ENCODE peak calls at places on chromosome 16, in ten cellular contexts. Q, J, H, U, D, K, Z, S, W and M are unnamed samples.

GRCh38 chr16:67277999-67278772 is 1.1 kb upstream of the PLEKHG4 start:
- DNase-seq in Q (no peak), J (no peak), H (no peak), U (peak; percentile 63), D (peak; percentile 48), K (peak; percentile 75), Z (no peak), S (peak; percentile 18), W (no peak), M (peak; percentile 80)

GRCh38 chr16:30060354-30061194 is 5.0 kb upstream of the ALDOA start:
- DNase-seq in Q (no peak), J (no peak), H (no peak), U (no peak), D (no peak), K (no peak), Z (no peak), S (no peak), W (no peak), M (no peak)

GRCh38 chr16:53053967-53054669 is 673 bp upstream of the CHD9 start:
- DNase-seq in Q (peak; percentile 37), J (no peak), H (peak; percentile 46), U (no peak), D (no peak), K (peak; percentile 46), Z (no peak), S (no peak), W (peak; percentile 57), M (no peak)

GRCh38 chr16:81562926-81563325 is 118.3 kb downstream of the CMIP start:
- DNase-seq in Q (no peak), J (no peak), H (no peak), U (no peak), D (no peak), K (no peak), Z (no peak), S (no peak), W (no peak), M (no peak)

GRCh38 chr16:526181-527014 is 1.1 kb upstream of the CAPN15 start:
- DNase-seq in Q (peak; percentile 69), J (peak; percentile 35), H (no peak), U (no peak), D (no peak), K (peak; percentile 46), Z (peak; percentile 54), S (no peak), W (peak; percentile 69), M (peak; percentile 36)

GRCh38 chr16:1146409-1146808 is 6.5 kb upstream of the CACNA1H start:
- DNase-seq in Q (no peak), J (no peak), H (no peak), U (no peak), D (no peak), K (no peak), Z (peak; percentile 64), S (peak; percentile 31), W (no peak), M (no peak)

GRCh38 chr16:57089406-57089805 is 3.0 kb upstream of the CPNE2 start:
- DNase-seq in Q (no peak), J (no peak), H (no peak), U (no peak), D (no peak), K (no peak), Z (no peak), S (no peak), W (no peak), M (no peak)

GRCh38 chr16:70701998-70702397 is 16.1 kb upstream of the MTSS2 start:
- DNase-seq in Q (no peak), J (no peak), H (no peak), U (no peak), D (no peak), K (no peak), Z (no peak), S (no peak), W (no peak), M (no peak)

GRCh38 chr16:26365555-26365954 is 673.8 kb downstream of the HS3ST4 start:
- DNase-seq in Q (no peak), J (no peak), H (no peak), U (no peak), D (no peak), K (no peak), Z (no peak), S (no peak), W (no peak), M (no peak)

GRCh38 chr16:62256406-62256805 is 220.2 kb upstream of the CDH8 start:
- DNase-seq in Q (no peak), J (no peak), H (no peak), U (peak; percentile 45), D (no peak), K (no peak), Z (no peak), S (no peak), W (no peak), M (no peak)

GRCh38 chr16:75238132-75238852 is 13.1 kb downstream of the BCAR1 start:
- DNase-seq in Q (no peak), J (no peak), H (peak; percentile 74), U (no peak), D (peak; percentile 75), K (peak; percentile 85), Z (peak; percentile 15), S (no peak), W (peak; percentile 77), M (no peak)

GRCh38 chr16:57621521-57622268 is 6.7 kb upstream of the ADGRG1 start:
- DNase-seq in Q (no peak), J (no peak), H (peak; percentile 55), U (no peak), D (no peak), K (no peak), Z (no peak), S (no peak), W (no peak), M (peak; percentile 77)

GRCh38 chr16:56424791-56425438 is 430 bp downstream of the AMFR start:
- DNase-seq in Q (peak; percentile 33), J (peak; percentile 53), H (peak; percentile 8), U (peak; percentile 27), D (no peak), K (no peak), Z (peak; percentile 48), S (peak; percentile 21), W (no peak), M (peak; percentile 22)

GRCh38 chr16:74117798-74118197 is 178.8 kb upstream of the PSMD7 start:
- DNase-seq in Q (no peak), J (no peak), H (no peak), U (no peak), D (no peak), K (no peak), Z (no peak), S (no peak), W (no peak), M (no peak)

GRCh38 chr16:82567203-82567602 is 59.6 kb upstream of the CDH13 start:
- DNase-seq in Q (no peak), J (no peak), H (no peak), U (no peak), D (no peak), K (no peak), Z (no peak), S (no peak), W (no peak), M (no peak)
- TF ChIP-seq CTCF in Q (no peak), J (no peak), H (no peak), U (no peak), D (no peak), K (no peak), Z (no peak), S (no peak), W (no peak), M (no peak)

DNA sequence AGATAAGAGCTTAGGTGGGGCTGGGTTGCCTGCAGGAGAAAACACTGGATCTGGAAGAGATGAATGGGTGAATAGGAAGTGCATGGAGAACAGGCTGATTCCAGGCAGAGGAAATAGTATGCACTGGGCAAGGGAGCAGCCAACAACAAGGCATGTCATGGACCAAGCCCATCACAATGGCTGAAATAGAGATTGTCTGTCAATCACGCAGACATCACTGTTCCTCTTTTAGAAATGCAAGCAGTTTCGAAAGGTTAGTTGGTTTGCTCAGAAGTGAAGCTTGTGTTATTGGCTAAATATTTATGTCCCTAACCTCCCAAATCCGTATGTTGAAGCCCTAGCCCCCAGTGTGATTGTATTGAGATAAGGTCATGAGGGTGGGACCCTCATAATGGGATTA is 621.7 kb upstream of the CDH11 start:
- DNase-seq in Q (no peak), J (no peak), H (no peak), U (no peak), D (no peak), K (no peak), Z (no peak), S (no peak), W (no peak), M (no peak)
- TF ChIP-seq CTCF in Q (no peak), J (no peak), H (no peak), U (no peak), D (no peak), K (no peak), Z (no peak), S (no peak), W (no peak), M (no peak)

GRCh38 chr16:10565167-10565566 is 15.2 kb downstream of the EMP2 start:
- DNase-seq in Q (no peak), J (no peak), H (no peak), U (no peak), D (no peak), K (peak; percentile 13), Z (no peak), S (no peak), W (no peak), M (no peak)

GRCh38 chr16:10564591-10564990 is 15.8 kb downstream of the EMP2 start:
- DNase-seq in Q (no peak), J (no peak), H (no peak), U (no peak), D (no peak), K (no peak), Z (no peak), S (no peak), W (no peak), M (no peak)

GRCh38 chr16:10569629-10570028 is 10.8 kb downstream of the EMP2 start:
- DNase-seq in Q (no peak), J (no peak), H (no peak), U (no peak), D (no peak), K (no peak), Z (no peak), S (no peak), W (no peak), M (no peak)

GRCh38 chr16:10562361-10562899 is 18.0 kb downstream of the EMP2 start:
- DNase-seq in Q (no peak), J (no peak), H (no peak), U (no peak), D (no peak), K (no peak), Z (no peak), S (no peak), W (no peak), M (no peak)

GRCh38 chr16:10566613-10567012 is 13.8 kb downstream of the EMP2 start:
- DNase-seq in Q (no peak), J (no peak), H (no peak), U (no peak), D (no peak), K (no peak), Z (no peak), S (no peak), W (no peak), M (no peak)
- TF ChIP-seq CTCF in Q (no peak), J (no peak), H (no peak), U (no peak), D (no peak), K (no peak), Z (no peak), S (no peak), W (no peak), M (no peak)

GRCh38 chr16:11876306-11876705 is 25.0 kb upstream of the RSL1D1 start:
- DNase-seq in Q (no peak), J (no peak), H (no peak), U (no peak), D (no peak), K (no peak), Z (no peak), S (no peak), W (no peak), M (no peak)
- TF ChIP-seq CTCF in Q (no peak), J (no peak), H (no peak), U (no peak), D (no peak), K (no peak), Z (no peak), S (no peak), W (no peak), M (no peak)